ENCODE peak calls at places on chromosomes 1 and 21, in four cellular contexts. T is GM12878, U is H1, S is HepG2. F is an unnamed sample.
A peak's percentile ranks its signal among the peaks of the same experiment; 100 is the strongest.

GRCh38 chr1:156750191-156750931 is 1.1 kb downstream of the HDGF start:
- DNase-seq in T (no peak), U (no peak), S (no peak), F (no peak)

GRCh38 chr1:70153739-70154138 is 51.6 kb downstream of the LRRC40 start:
- DNase-seq in T (no peak), U (no peak), S (no peak), F (no peak)

GRCh38 chr1:10808441-10808840 is 12.0 kb upstream of the CASZ1 start:
- DNase-seq in T (no peak), U (no peak), S (no peak), F (no peak)

GRCh38 chr1:60073605-60074278 is at the start of gene C1orf87:
- DNase-seq in T (no peak), U (peak; percentile 87), S (no peak), F (peak; percentile 23)

GRCh38 chr1:4760088-4760487 is 105.7 kb downstream of the AJAP1 start:
- DNase-seq in T (no peak), U (no peak), S (no peak), F (no peak)

GRCh38 chr1:5552787-5553484 is 439.3 kb downstream of the NPHP4 start:
- DNase-seq in T (no peak), U (no peak), S (no peak), F (no peak)

GRCh38 chr1:115457295-115457694 is 119.2 kb upstream of the NGF start:
- DNase-seq in T (no peak), U (no peak), S (no peak), F (no peak)

GRCh38 chr1:156100205-156100995 is 14.1 kb upstream of the LMNA start:
- DNase-seq in T (no peak), U (no peak), S (no peak), F (no peak)

GRCh38 chr1:188154196-188154595 is 1325.4 kb downstream of the PLA2G4A start:
- DNase-seq in T (no peak), U (no peak), S (no peak), F (no peak)

GRCh38 chr1:25804964-25805862 is 5.2 kb downstream of the SELENON start:
- DNase-seq in T (no peak), U (no peak), S (no peak), F (no peak)

GRCh38 chr1:226736001-226736907 is 2.8 kb downstream of the ITPKB start:
- DNase-seq in T (no peak), U (peak; percentile 69), S (no peak), F (no peak)

GRCh38 chr1:78688701-78689100 is 39.1 kb downstream of the IFI44 start:
- DNase-seq in T (no peak), U (no peak), S (no peak), F (no peak)

GRCh38 chr1:33763406-33763805 is 100.5 kb upstream of the HMGB4 start:
- DNase-seq in T (no peak), U (no peak), S (no peak), F (no peak)

GRCh38 chr1:56527548-56528302 is 51.6 kb downstream of the PLPP3 start:
- DNase-seq in T (no peak), U (no peak), S (no peak), F (no peak)

GRCh38 chr1:222600274-222600673 is 10.5 kb upstream of the TAF1A start:
- DNase-seq in T (no peak), U (no peak), S (peak; percentile 27), F (no peak)

GRCh38 chr1:22888320-22889075 is 84.2 kb downstream of the LACTBL1 start:
- DNase-seq in T (no peak), U (no peak), S (no peak), F (no peak)

GRCh38 chr1:53968125-53968513 is 22.0 kb downstream of the LRRC42 start:
- DNase-seq in T (no peak), U (no peak), S (peak; percentile 69), F (no peak)

GRCh38 chr1:27589441-27589840 is 14.5 kb downstream of the AHDC1 start:
- DNase-seq in T (no peak), U (no peak), S (no peak), F (no peak)

GRCh38 chr21:17554619-17555472 is 42.0 kb downstream of the CXADR start:
- DNase-seq in T (no peak), U (no peak), S (peak; percentile 32), F (no peak)

GRCh38 chr1:198647055-198647454 is 8.2 kb downstream of the PTPRC start:
- DNase-seq in T (no peak), U (no peak), S (no peak), F (no peak)

GRCh38 chr1:205440476-205441317 is 15.1 kb downstream of the BLACAT1 start:
- DNase-seq in T (peak; percentile 47), U (peak; percentile 65), S (peak; percentile 91), F (no peak)
- H3K4me1 ChIP-seq in T (peaks cover 20% of the 10 kb centered on the region), U (peaks cover 69% of the 10 kb centered on the region), S (peaks cover 70% of the 10 kb centered on the region), F (peaks cover 59% of the 10 kb centered on the region)

GRCh38 chr1:179083031-179083345 is 1.1 kb downstream of the TOR3A start:
- DNase-seq in T (no peak), U (no peak), S (no peak), F (no peak)

GRCh38 chr1:179082308-179083030 is 599 bp downstream of the TOR3A start:
- DNase-seq in T (no peak), U (peak; percentile 69), S (peak; percentile 46), F (peak; percentile 30)

GRCh38 chr1:179079113-179079761 is 2.6 kb upstream of the TOR3A start:
- DNase-seq in T (no peak), U (no peak), S (peak; percentile 64), F (peak; percentile 67)

GRCh38 chr1:179081696-179082307 is at the start of gene TOR3A:
- DNase-seq in T (peak; percentile 81), U (peak; percentile 93), S (peak; percentile 81), F (peak; percentile 94)

GRCh38 chr1:179080866-179081695 is 789 bp upstream of the TOR3A start:
- DNase-seq in T (no peak), U (no peak), S (no peak), F (no peak)
- TF ChIP-seq SUZ12 in T (no peak), U (no peak), S (no peak), F (no peak)

DNA sequence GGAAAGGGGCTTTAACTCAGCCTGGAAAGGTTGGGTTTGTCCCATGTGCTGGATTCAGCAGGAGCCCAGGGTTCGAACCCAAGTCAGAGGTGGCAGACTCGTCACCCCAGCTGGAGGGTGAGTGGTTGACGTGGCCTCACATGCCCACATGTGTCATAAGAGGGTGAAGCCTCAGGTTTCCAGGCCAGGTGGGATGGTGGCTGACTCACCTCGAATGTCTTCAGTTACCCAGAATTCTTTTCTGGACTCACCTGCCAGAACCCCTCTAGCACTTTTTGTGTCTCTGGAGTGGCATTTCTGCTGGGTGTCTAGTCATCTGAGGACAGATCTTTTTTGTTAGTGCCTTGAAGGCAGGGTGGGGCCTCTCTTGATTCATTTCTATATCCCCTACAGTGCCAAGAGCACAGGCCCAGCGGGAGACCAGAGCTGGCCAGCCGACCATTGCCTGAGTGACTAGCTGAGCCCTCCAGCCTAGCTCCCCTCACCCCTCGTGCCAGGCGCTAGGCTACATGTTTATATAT is 28.1 kb downstream of the IL6R start:
- DNase-seq in T (no peak), U (no peak), S (no peak), F (no peak)
- H3K4me1 ChIP-seq in T (peaks cover 6% of the 10 kb centered on the region), U (peaks cover 19% of the 10 kb centered on the region), S (peaks cover 11% of the 10 kb centered on the region), F (peaks cover 41% of the 10 kb centered on the region)

DNA sequence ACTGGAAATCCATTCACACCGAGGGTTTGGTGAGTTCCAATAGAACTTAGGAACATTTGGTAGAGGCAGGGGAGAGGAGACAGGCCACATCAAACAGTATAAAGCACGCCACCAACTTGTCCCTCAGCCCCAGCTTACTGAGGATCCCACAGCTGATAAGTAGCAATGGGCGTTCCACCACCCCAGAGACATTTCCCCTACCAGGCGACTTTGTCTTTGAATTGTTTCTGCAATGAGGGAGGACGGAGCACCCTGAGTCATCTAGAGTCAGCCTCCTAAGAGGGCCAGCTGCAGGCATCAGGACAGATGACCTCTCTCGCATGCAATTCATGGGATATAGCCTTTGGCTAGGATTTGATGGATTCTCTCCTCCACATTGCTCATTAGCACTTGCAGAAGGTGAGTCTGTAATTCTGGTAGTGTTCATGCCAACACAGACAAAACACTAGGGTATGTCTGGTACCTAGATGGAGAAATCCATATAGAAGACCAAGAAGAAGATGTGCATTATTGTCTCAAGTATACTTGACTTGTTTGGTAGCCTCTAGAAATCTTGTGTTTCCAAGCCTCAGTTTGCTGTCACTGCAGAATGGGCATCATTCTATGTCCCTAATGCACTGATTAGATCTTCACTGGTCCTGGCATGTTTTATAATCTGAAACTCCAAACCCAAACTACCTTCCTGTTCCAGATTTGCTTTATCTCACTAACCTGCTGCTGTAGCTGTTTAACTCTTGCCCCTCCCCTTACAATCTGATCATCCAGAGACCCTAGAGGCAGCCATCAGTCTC is 69.0 kb downstream of the RRAGC start:
- DNase-seq in T (no peak), U (no peak), S (no peak), F (no peak)
- TF ChIP-seq SUZ12 in T (no peak), U (no peak), S (no peak), F (no peak)

DNA sequence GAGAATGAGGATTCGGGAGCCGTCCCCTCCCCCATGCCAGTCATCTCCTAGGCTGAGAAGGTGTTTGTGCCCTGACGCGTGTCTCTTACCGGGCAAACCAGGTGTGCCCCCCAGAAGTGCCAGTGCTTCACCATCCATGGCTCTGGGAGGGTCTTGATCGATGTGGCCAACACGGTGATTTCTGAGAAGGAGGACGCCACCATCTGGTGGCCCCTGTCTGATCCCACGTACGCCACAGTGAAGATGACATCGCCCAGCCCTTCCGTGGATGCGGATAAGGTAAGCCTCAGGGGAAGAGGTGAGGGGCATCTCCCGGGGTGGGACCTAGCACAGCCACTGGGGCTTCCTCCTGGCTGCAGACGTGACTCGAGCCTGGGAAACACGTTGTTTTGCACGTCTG is 959 bp downstream of the PADI6 start:
- DNase-seq in T (no peak), U (no peak), S (no peak), F (no peak)
- H3K4me1 ChIP-seq in T (no peaks in the 10 kb centered on the region), U (peaks cover 8% of the 10 kb centered on the region), S (no peaks in the 10 kb centered on the region), F (peaks cover 2% of the 10 kb centered on the region)

GRCh38 chr1:203082571-203083462 is 3.0 kb downstream of the MYOG start:
- DNase-seq in T (no peak), U (no peak), S (no peak), F (no peak)

GRCh38 chr1:203085528-203086406 is at the start of gene MYOG:
- DNase-seq in T (no peak), U (peak; percentile 45), S (no peak), F (no peak)

GRCh38 chr1:203084588-203085527 is 954 bp downstream of the MYOG start:
- DNase-seq in T (no peak), U (peak; percentile 92), S (peak; percentile 6), F (peak; percentile 32)

GRCh38 chr1:203081465-203082355 is 4.1 kb downstream of the MYOG start:
- DNase-seq in T (no peak), U (no peak), S (no peak), F (no peak)

GRCh38 chr1:203083463-203083921 is 2.3 kb downstream of the MYOG start:
- DNase-seq in T (no peak), U (no peak), S (no peak), F (no peak)
- TF ChIP-seq SUZ12 in T (no peak), U (no peak), S (no peak), F (no peak)

GRCh38 chr1:98388431-98388830 is 273.1 kb upstream of the SNX7 start:
- DNase-seq in T (peak; percentile 20), U (no peak), S (no peak), F (no peak)

GRCh38 chr1:98383341-98383740 is 278.2 kb upstream of the SNX7 start:
- DNase-seq in T (no peak), U (no peak), S (no peak), F (no peak)

GRCh38 chr1:98386675-98387440 is 274.7 kb upstream of the SNX7 start:
- DNase-seq in T (no peak), U (no peak), S (no peak), F (no peak)

GRCh38 chr1:98387701-98388100 is 273.8 kb upstream of the SNX7 start:
- DNase-seq in T (no peak), U (no peak), S (no peak), F (no peak)

GRCh38 chr1:98385691-98386090 is 275.8 kb upstream of the SNX7 start:
- DNase-seq in T (no peak), U (no peak), S (no peak), F (no peak)
- H3K4me1 ChIP-seq in T (no peaks in the 10 kb centered on the region), U (no peaks in the 10 kb centered on the region), S (no peaks in the 10 kb centered on the region), F (no peaks in the 10 kb centered on the region)